ENCODE peak calls at places on chromosomes 16 and 17, in seven cellular contexts. F is AG04450, H is adrenal gland, A is fibroblast of mammary gland, W is mesendoderm, R is OCI-LY7, U is AG10803. Q is an unnamed sample.
A peak's percentile ranks its signal among the peaks of the same experiment; 100 is the strongest.

GRCh38 chr16:64453643-64454042 is 668.2 kb downstream of the CDH11 start:
- DNase-seq in H (no peak), F (no peak), R (no peak), W (no peak), A (no peak), U (no peak), Q (no peak)

GRCh38 chr17:74840989-74841666 is 18.6 kb downstream of the GRIN2C start:
- DNase-seq in F (no peak), R (peak; percentile 51), A (peak; percentile 40), W (peak; percentile 34), U (peak; percentile 39), H (peak; percentile 77), Q (no peak)

GRCh38 chr17:83053021-83053778 is 26.2 kb upstream of the METRNL start:
- DNase-seq in W (no peak), R (no peak), H (peak; percentile 61), F (no peak), U (no peak), A (peak; percentile 55), Q (no peak)

GRCh38 chr17:45430738-45431530 is 1.7 kb downstream of the ARHGAP27 start:
- DNase-seq in R (peak; percentile 37), A (no peak), F (no peak), W (peak; percentile 67), U (no peak), H (no peak), Q (no peak)

GRCh38 chr17:80527016-80527645 is 17.5 kb upstream of the RPTOR start:
- DNase-seq in H (no peak), F (no peak), U (peak; percentile 17), W (no peak), A (no peak), R (no peak), Q (no peak)

GRCh38 chr17:69908599-69909368 is 166.2 kb upstream of the KCNJ16 start:
- DNase-seq in F (no peak), R (no peak), A (no peak), W (no peak), H (no peak), U (peak; percentile 66), Q (no peak)

GRCh38 chr16:1538804-1539520 is 5.5 kb downstream of the TMEM204 start:
- DNase-seq in R (peak; percentile 35), U (no peak), W (peak; percentile 42), H (peak; percentile 83), A (no peak), F (no peak), Q (no peak)

GRCh38 chr16:3413730-3414379 is 12.8 kb downstream of the ZNF174 start:
- DNase-seq in A (no peak), U (no peak), R (no peak), W (peak; percentile 11), H (no peak), F (no peak), Q (no peak)

GRCh38 chr17:50176559-50177471 is 11.0 kb downstream of the SGCA start:
- DNase-seq in W (peak; percentile 29), H (no peak), F (no peak), U (peak; percentile 37), A (no peak), R (no peak), Q (no peak)

GRCh38 chr16:86568677-86569623 is 2.3 kb downstream of the FOXC2 start:
- DNase-seq in U (no peak), A (no peak), W (peak; percentile 19), F (no peak), R (no peak), H (no peak), Q (no peak)

GRCh38 chr16:86565644-86566511 is 751 bp upstream of the FOXC2 start:
- DNase-seq in W (peak; percentile 34), A (no peak), U (no peak), F (no peak), H (no peak), R (no peak), Q (no peak)

GRCh38 chr16:86566601-86566965 is at the start of gene FOXC2:
- DNase-seq in H (peak; percentile 85), F (peak; percentile 81), W (peak; percentile 95), A (peak; percentile 94), R (no peak), U (peak; percentile 94), Q (peak; percentile 91)

GRCh38 chr16:86567701-86568571 is 1.3 kb downstream of the FOXC2 start:
- DNase-seq in R (no peak), W (peak; percentile 33), U (peak; percentile 52), A (no peak), H (no peak), F (no peak), Q (no peak)

DNA sequence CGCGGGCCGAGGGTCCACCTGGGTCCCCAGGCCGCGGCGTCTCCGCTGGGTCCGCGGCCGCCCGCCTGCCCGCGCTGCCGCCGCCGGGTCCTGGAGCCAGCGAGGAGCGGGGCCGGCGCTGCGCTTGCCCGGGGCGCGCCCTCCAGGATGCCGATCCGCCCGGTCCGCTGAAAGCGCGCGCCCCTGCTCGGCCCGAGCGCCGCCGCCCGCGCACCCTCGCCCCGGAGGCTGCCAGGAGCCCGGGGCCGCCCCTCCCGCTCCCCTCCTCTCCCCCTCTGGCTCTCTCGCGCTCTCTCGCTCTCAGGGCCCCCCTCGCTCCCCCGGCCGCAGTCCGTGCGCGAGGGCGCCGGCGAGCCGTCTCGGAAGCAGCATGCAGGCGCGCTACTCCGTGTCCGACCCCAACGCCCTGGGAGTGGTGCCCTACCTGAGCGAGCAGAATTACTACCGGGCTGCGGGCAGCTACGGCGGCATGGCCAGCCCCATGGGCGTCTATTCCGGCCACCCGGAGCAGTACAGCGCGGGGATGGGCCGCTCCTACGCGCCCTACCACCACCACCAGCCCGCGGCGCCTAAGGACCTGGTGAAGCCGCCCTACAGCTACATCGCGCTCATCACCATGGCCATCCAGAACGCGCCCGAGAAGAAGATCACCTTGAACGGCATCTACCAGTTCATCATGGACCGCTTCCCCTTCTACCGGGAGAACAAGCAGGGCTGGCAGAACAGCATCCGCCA is 504 bp downstream of the FOXC2 start:
- DNase-seq in F (no peak), A (peak; percentile 61), H (no peak), U (peak; percentile 60), W (peak; percentile 64), R (no peak), Q (no peak)
- H3K4me3 ChIP-seq in F (peak overlapping the region; percentile 88), A (peak overlapping the region; percentile 87), H (peak overlapping the region; percentile 5), U (peak overlapping the region; percentile 65), W (peak overlapping the region; percentile 19), R (no peak overlapping the region), Q (peak overlapping the region; percentile 87)

GRCh38 chr17:58416396-58416795 is 938 bp downstream of the RNF43 start:
- DNase-seq in W (no peak), A (no peak), F (no peak), R (no peak), U (no peak), H (no peak), Q (no peak)

GRCh38 chr17:58412910-58413630 is 4.3 kb downstream of the RNF43 start:
- DNase-seq in F (no peak), U (no peak), R (no peak), A (no peak), W (no peak), H (no peak), Q (no peak)

GRCh38 chr17:58415371-58416055 is 1.8 kb downstream of the RNF43 start:
- DNase-seq in U (no peak), A (no peak), R (no peak), H (peak; percentile 60), W (peak; percentile 20), F (no peak), Q (no peak)

GRCh38 chr17:58413684-58414083 is 3.6 kb downstream of the RNF43 start:
- DNase-seq in A (no peak), H (no peak), U (no peak), F (no peak), W (no peak), R (no peak), Q (no peak)

GRCh38 chr17:58414596-58414997 is 2.7 kb downstream of the RNF43 start:
- DNase-seq in A (no peak), H (no peak), R (no peak), U (no peak), W (no peak), F (no peak), Q (no peak)
- H3K4me3 ChIP-seq in A (no peak overlapping the region), H (no peak overlapping the region), R (no peak overlapping the region), U (no peak overlapping the region), W (no peak overlapping the region), F (no peak overlapping the region), Q (no peak overlapping the region)

GRCh38 chr17:68054296-68054900 is 18.9 kb downstream of the KPNA2 start:
- DNase-seq in F (peak; percentile 61), R (no peak), A (peak; percentile 46), W (no peak), U (peak; percentile 94), H (peak; percentile 53), Q (peak; percentile 28)
- H3K4me3 ChIP-seq in F (no peak overlapping the region), R (no peak overlapping the region), A (no peak overlapping the region), W (no peak overlapping the region), U (peak overlapping the region; percentile 12), H (no peak overlapping the region), Q (no peak overlapping the region)

DNA sequence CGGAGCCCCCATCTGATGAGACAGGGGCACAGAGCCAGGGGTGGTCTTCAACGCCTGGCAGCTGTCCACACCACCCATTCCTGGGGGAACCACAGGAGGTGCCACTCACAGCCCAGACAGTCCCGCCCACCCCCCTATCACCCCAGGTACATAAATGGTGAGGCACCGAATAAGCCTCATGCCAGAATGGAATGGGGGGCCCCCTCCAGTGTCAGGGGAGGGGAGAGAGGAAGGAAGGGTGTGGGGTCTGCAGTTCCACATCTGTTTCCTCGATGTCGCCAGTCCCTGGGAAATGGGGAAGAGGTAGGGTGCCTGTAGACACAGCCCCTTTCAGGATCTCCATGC is 1.7 kb downstream of the TMC6 start:
- DNase-seq in H (no peak), U (no peak), F (no peak), R (no peak), W (no peak), A (no peak), Q (no peak)
- H3K4me3 ChIP-seq in H (no peak overlapping the region), U (no peak overlapping the region), F (no peak overlapping the region), R (peak overlapping the region; percentile 81), W (no peak overlapping the region), A (no peak overlapping the region), Q (no peak overlapping the region)

GRCh38 chr16:50154369-50154947 is 1.4 kb downstream of the TENT4B start:
- DNase-seq in A (peak; percentile 21), F (no peak), U (peak; percentile 9), W (peak; percentile 19), R (no peak), H (peak; percentile 61), Q (no peak)

GRCh38 chr16:50156590-50156989 is 3.5 kb downstream of the TENT4B start:
- DNase-seq in R (no peak), H (no peak), U (no peak), F (no peak), A (no peak), W (no peak), Q (no peak)

GRCh38 chr16:50153648-50154368 is 702 bp downstream of the TENT4B start:
- DNase-seq in U (peak; percentile 25), H (peak; percentile 68), R (no peak), A (no peak), F (no peak), W (peak; percentile 50), Q (no peak)

GRCh38 chr16:50152807-50153647 is at the start of gene TENT4B:
- DNase-seq in W (peak; percentile 85), U (peak; percentile 82), H (peak; percentile 91), A (peak; percentile 73), R (peak; percentile 83), F (peak; percentile 49), Q (peak; percentile 49)

GRCh38 chr16:50155925-50156324 is 2.8 kb downstream of the TENT4B start:
- DNase-seq in U (no peak), H (no peak), W (no peak), F (no peak), R (no peak), A (no peak), Q (no peak)
- H3K4me3 ChIP-seq in U (peak overlapping the region; percentile 85), H (peak overlapping the region; percentile 84), W (no peak overlapping the region), F (peak overlapping the region; percentile 76), R (peak overlapping the region; percentile 95), A (peak overlapping the region; percentile 10), Q (no peak overlapping the region)